ENCODE peak calls at places on chromosomes 3 and 15, in eight cellular contexts. O, S, U, A, W, Z, G and Y are unnamed samples.
A peak's percentile ranks its signal among the peaks of the same experiment; 100 is the strongest.

GRCh38 chr3:61894988-61895935 is 333.9 kb downstream of the PTPRG start:
- DNase-seq in W (peak; percentile 58), O (peak; percentile 71), U (no peak), Z (no peak), G (peak; percentile 98), A (peak; percentile 68), S (peak; percentile 53), Y (no peak)

GRCh38 chr3:18870074-18870640 is 278.2 kb upstream of the KCNH8 start:
- DNase-seq in W (no peak), O (no peak), G (no peak), A (no peak), U (no peak), Z (no peak), S (no peak), Y (no peak)

GRCh38 chr3:141302364-141303141 is 65.8 kb upstream of the ZBTB38 start:
- DNase-seq in W (peak; percentile 23), O (peak; percentile 79), S (no peak), G (peak; percentile 56), Z (no peak), U (no peak), A (peak; percentile 70), Y (no peak)

GRCh38 chr15:40277472-40277871 is 5.4 kb downstream of the ANKRD63 start:
- DNase-seq in O (no peak), Z (no peak), G (no peak), U (no peak), S (no peak), W (no peak), A (no peak), Y (no peak)

GRCh38 chr3:122679085-122679466 is 1.6 kb upstream of the PARP14 start:
- DNase-seq in G (peak; percentile 68), U (peak; percentile 62), A (peak; percentile 82), O (peak; percentile 82), Z (peak; percentile 90), S (peak; percentile 81), W (peak; percentile 55), Y (peak; percentile 92)

GRCh38 chr3:34969513-34969912 is 669.8 kb upstream of the ARPP21 start:
- DNase-seq in S (no peak), Z (no peak), G (no peak), A (no peak), W (no peak), O (no peak), U (no peak), Y (no peak)

GRCh38 chr3:26118165-26118564 is 328.3 kb downstream of the OXSM start:
- DNase-seq in S (peak; percentile 67), O (no peak), G (no peak), A (no peak), W (no peak), Z (no peak), U (no peak), Y (peak; percentile 74)

GRCh38 chr15:91866971-91867372 is 13.5 kb downstream of the SLCO3A1 start:
- DNase-seq in W (no peak), S (no peak), U (no peak), A (peak; percentile 52), O (peak; percentile 5), G (peak; percentile 32), Z (peak; percentile 81), Y (no peak)

GRCh38 chr3:189557824-189558223 is 73.4 kb upstream of the TP63 start:
- DNase-seq in Z (no peak), O (no peak), U (no peak), W (no peak), G (peak; percentile 30), S (no peak), A (no peak), Y (no peak)

GRCh38 chr3:172635588-172635987 is 75.3 kb downstream of the NCEH1 start:
- DNase-seq in Z (no peak), S (no peak), A (no peak), U (no peak), W (no peak), G (peak; percentile 50), O (no peak), Y (no peak)

GRCh38 chr3:43996379-43997301 is 245.0 kb upstream of the TOPAZ1 start:
- DNase-seq in U (peak; percentile 41), Z (peak; percentile 79), S (peak; percentile 61), O (peak; percentile 20), A (no peak), W (no peak), G (no peak), Y (peak; percentile 81)

GRCh38 chr3:11389570-11390268 is 117.5 kb downstream of the ATG7 start:
- DNase-seq in G (peak; percentile 88), W (no peak), U (no peak), S (no peak), A (no peak), Z (no peak), O (no peak), Y (no peak)

GRCh38 chr15:90059208-90059985 is 42.9 kb downstream of the IDH2 start:
- DNase-seq in A (peak; percentile 69), Z (peak; percentile 85), U (no peak), O (peak; percentile 68), S (peak; percentile 84), W (no peak), G (no peak), Y (peak; percentile 90)

GRCh38 chr3:9625656-9626055 is 23.6 kb upstream of the MTMR14 start:
- DNase-seq in U (no peak), W (no peak), S (no peak), A (no peak), O (no peak), G (no peak), Z (no peak), Y (no peak)

GRCh38 chr3:66397745-66398144 is 103.1 kb downstream of the LRIG1 start:
- DNase-seq in O (no peak), G (peak; percentile 33), A (no peak), U (no peak), S (no peak), Z (no peak), W (no peak), Y (peak; percentile 5)

GRCh38 chr3:158711886-158712285 is 20.4 kb downstream of the RARRES1 start:
- DNase-seq in U (no peak), O (peak; percentile 81), A (no peak), W (peak; percentile 61), Z (no peak), S (no peak), G (peak; percentile 96), Y (no peak)

GRCh38 chr3:124263168-124263567 is 271.2 kb upstream of the ROPN1 start:
- DNase-seq in S (no peak), W (peak; percentile 82), G (peak; percentile 96), Z (no peak), A (no peak), O (peak; percentile 88), U (no peak), Y (no peak)

DNA sequence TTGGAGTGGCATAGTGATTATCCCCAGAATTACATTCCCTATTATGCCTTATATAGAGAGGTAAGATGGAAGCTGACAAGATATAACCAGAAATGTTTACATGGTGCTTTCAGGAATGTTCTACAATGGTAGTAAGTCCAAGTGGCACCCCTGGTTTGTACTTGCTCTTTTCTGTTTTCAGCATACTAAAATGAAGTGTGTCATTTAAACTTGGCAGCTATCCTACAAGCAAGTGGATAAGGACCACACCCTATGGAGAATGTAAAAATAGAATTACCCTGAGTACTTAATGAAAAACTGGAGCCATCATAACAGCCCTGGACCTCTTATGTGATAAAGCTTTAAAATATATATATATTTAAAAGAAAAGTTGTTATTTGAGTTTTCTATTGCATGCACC is 1012.7 kb upstream of the CADM2 start:
- DNase-seq in O (no peak), A (no peak), Z (no peak), S (no peak), W (no peak), G (no peak), U (no peak), Y (no peak)
- H3K27ac ChIP-seq in O (no peak overlapping the region), A (no peak overlapping the region), Z (no peak overlapping the region), S (no peak overlapping the region), W (no peak overlapping the region), G (no peak overlapping the region), U (no peak overlapping the region), Y (no peak overlapping the region)

GRCh38 chr3:183120538-183121215 is 21.4 kb upstream of the MCCC1 start:
- DNase-seq in O (no peak), U (no peak), W (no peak), S (no peak), A (no peak), G (no peak), Z (no peak), Y (no peak)

GRCh38 chr3:183122257-183122932 is 23.1 kb upstream of the MCCC1 start:
- DNase-seq in S (no peak), W (no peak), G (peak; percentile 52), O (peak; percentile 62), U (no peak), A (no peak), Z (no peak), Y (peak; percentile 60)

GRCh38 chr3:183129243-183129642 is 29.9 kb upstream of the MCCC1 start:
- DNase-seq in G (no peak), U (no peak), Z (no peak), W (no peak), A (no peak), S (no peak), O (peak; percentile 18), Y (no peak)

GRCh38 chr3:183123891-183124290 is 24.6 kb upstream of the MCCC1 start:
- DNase-seq in W (no peak), O (peak; percentile 35), A (no peak), G (peak; percentile 45), Z (no peak), U (no peak), S (no peak), Y (no peak)
- H3K27ac ChIP-seq in W (no peak overlapping the region), O (no peak overlapping the region), A (no peak overlapping the region), G (no peak overlapping the region), Z (no peak overlapping the region), U (no peak overlapping the region), S (no peak overlapping the region), Y (no peak overlapping the region)

GRCh38 chr15:78290222-78290621 is 9.2 kb downstream of the SKIC8 start:
- DNase-seq in W (no peak), A (no peak), U (no peak), Z (no peak), O (no peak), G (no peak), S (no peak), Y (no peak)

GRCh38 chr15:78291052-78291451 is 8.4 kb downstream of the SKIC8 start:
- DNase-seq in W (no peak), Z (no peak), U (no peak), O (no peak), A (no peak), S (no peak), G (no peak), Y (no peak)

GRCh38 chr15:78292219-78292618 is 7.2 kb downstream of the SKIC8 start:
- DNase-seq in A (no peak), U (no peak), O (no peak), S (no peak), G (no peak), W (no peak), Z (no peak), Y (no peak)

GRCh38 chr15:78291698-78292097 is 7.7 kb downstream of the SKIC8 start:
- DNase-seq in O (peak; percentile 16), A (no peak), Z (no peak), G (no peak), W (no peak), U (no peak), S (no peak), Y (no peak)
- H3K27ac ChIP-seq in O (no peak overlapping the region), A (no peak overlapping the region), Z (no peak overlapping the region), G (no peak overlapping the region), W (no peak overlapping the region), U (no peak overlapping the region), S (no peak overlapping the region), Y (no peak overlapping the region)

DNA sequence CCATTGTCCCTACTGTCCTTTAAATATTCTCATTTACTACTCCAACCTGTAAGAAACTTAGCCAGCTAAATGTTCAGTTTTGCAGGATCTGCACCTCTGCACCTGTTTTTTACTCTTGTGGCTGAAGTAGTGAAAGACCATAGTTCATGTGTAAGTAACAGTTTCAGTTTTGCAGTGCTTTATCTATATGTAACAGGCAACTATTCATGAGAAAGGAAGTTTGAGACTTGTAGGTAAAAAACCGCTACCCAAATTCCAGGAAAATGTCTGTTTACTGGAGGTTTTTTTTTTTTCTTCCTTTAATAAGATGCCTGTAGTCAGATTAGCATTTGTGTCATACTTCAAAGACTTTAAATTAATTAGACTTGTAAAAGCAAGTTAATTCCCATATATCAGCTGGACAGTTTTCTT is 25.4 kb upstream of the MBNL1 start:
- DNase-seq in A (no peak), G (no peak), W (no peak), U (no peak), S (no peak), O (no peak), Z (no peak), Y (no peak)
- H3K27ac ChIP-seq in A (no peak overlapping the region), G (no peak overlapping the region), W (no peak overlapping the region), U (no peak overlapping the region), S (no peak overlapping the region), O (no peak overlapping the region), Z (no peak overlapping the region), Y (no peak overlapping the region)